ENCODE peak calls at places on chromosomes 16 and 17, in seven cellular contexts. One of them, this sample, is unnamed.
A peak's percentile ranks its signal among the peaks of the same experiment; 100 is the strongest.

GRCh38 chr16:14371778-14372431 is 258.2 kb downstream of the PARN start:
- DNase-seq in T-helper 1 cell: no peak
- DNase-seq in activated T-helper 1 cell treated with Interleukin-2 at 50 U/mL for 16 hours: no peak
- DNase-seq in activated naive CD4-positive, alpha-beta T cell: no peak
- DNase-seq in AML-193: no peak
- DNase-seq in HFFc6: no peak
- DNase-seq in NCI-H1092 treated with DMSO at 0.1 percent for 48 hours: no peak
- DNase-seq in this sample: no peak

GRCh38 chr17:67656494-67657203 is 61.1 kb upstream of the NOL11 start:
- DNase-seq in activated naive CD4-positive, alpha-beta T cell: no peak
- DNase-seq in AML-193: no peak
- DNase-seq in activated T-helper 1 cell treated with Interleukin-2 at 50 U/mL for 16 hours: no peak
- DNase-seq in NCI-H1092 treated with DMSO at 0.1 percent for 48 hours: no peak
- DNase-seq in HFFc6: no peak
- DNase-seq in T-helper 1 cell: no peak
- DNase-seq in this sample: no peak

GRCh38 chr16:52538511-52538910 is 8.4 kb downstream of the TOX3 start:
- DNase-seq in activated T-helper 1 cell treated with Interleukin-2 at 50 U/mL for 16 hours: no peak
- DNase-seq in activated naive CD4-positive, alpha-beta T cell: no peak
- DNase-seq in NCI-H1092 treated with DMSO at 0.1 percent for 48 hours: no peak
- DNase-seq in T-helper 1 cell: no peak
- DNase-seq in AML-193: no peak
- DNase-seq in HFFc6: no peak
- DNase-seq in this sample: no peak

GRCh38 chr16:82370282-82370681 is 200.3 kb upstream of the MPHOSPH6 start:
- DNase-seq in T-helper 1 cell: no peak
- DNase-seq in AML-193: no peak
- DNase-seq in activated T-helper 1 cell treated with Interleukin-2 at 50 U/mL for 16 hours: no peak
- DNase-seq in activated naive CD4-positive, alpha-beta T cell: no peak
- DNase-seq in HFFc6: no peak
- DNase-seq in NCI-H1092 treated with DMSO at 0.1 percent for 48 hours: no peak
- DNase-seq in this sample: no peak

GRCh38 chr17:50035930-50036329 is 20.0 kb upstream of the ITGA3 start:
- DNase-seq in NCI-H1092 treated with DMSO at 0.1 percent for 48 hours: no peak
- DNase-seq in T-helper 1 cell: no peak
- DNase-seq in activated naive CD4-positive, alpha-beta T cell: no peak
- DNase-seq in activated T-helper 1 cell treated with Interleukin-2 at 50 U/mL for 16 hours: no peak
- DNase-seq in AML-193: no peak
- DNase-seq in HFFc6: no peak
- DNase-seq in this sample: no peak

GRCh38 chr16:70746040-70746707 is 54.8 kb downstream of the VAC14 start:
- DNase-seq in activated T-helper 1 cell treated with Interleukin-2 at 50 U/mL for 16 hours: no peak
- DNase-seq in NCI-H1092 treated with DMSO at 0.1 percent for 48 hours: no peak
- DNase-seq in T-helper 1 cell: no peak
- DNase-seq in HFFc6: peak; percentile 82
- DNase-seq in activated naive CD4-positive, alpha-beta T cell: no peak
- DNase-seq in AML-193: no peak
- DNase-seq in this sample: no peak

GRCh38 chr16:70778901-70779309 is 22.1 kb downstream of the VAC14 start:
- DNase-seq in T-helper 1 cell: no peak
- DNase-seq in activated T-helper 1 cell treated with Interleukin-2 at 50 U/mL for 16 hours: no peak
- DNase-seq in NCI-H1092 treated with DMSO at 0.1 percent for 48 hours: peak; percentile 11
- DNase-seq in HFFc6: peak; percentile 89
- DNase-seq in activated naive CD4-positive, alpha-beta T cell: no peak
- DNase-seq in AML-193: no peak
- DNase-seq in this sample: no peak

GRCh38 chr17:58265902-58266875 is 14.5 kb downstream of the MPO start:
- DNase-seq in HFFc6: no peak
- DNase-seq in activated T-helper 1 cell treated with Interleukin-2 at 50 U/mL for 16 hours: no peak
- DNase-seq in NCI-H1092 treated with DMSO at 0.1 percent for 48 hours: no peak
- DNase-seq in activated naive CD4-positive, alpha-beta T cell: no peak
- DNase-seq in T-helper 1 cell: no peak
- DNase-seq in AML-193: no peak
- DNase-seq in this sample: no peak

GRCh38 chr17:77141846-77142449 is 1.2 kb downstream of the SEC14L1 start:
- DNase-seq in HFFc6: no peak
- DNase-seq in NCI-H1092 treated with DMSO at 0.1 percent for 48 hours: no peak
- DNase-seq in AML-193: peak; percentile 29
- DNase-seq in T-helper 1 cell: no peak
- DNase-seq in activated T-helper 1 cell treated with Interleukin-2 at 50 U/mL for 16 hours: no peak
- DNase-seq in activated naive CD4-positive, alpha-beta T cell: no peak
- DNase-seq in this sample: no peak

GRCh38 chr16:50166511-50167500 is 13.7 kb downstream of the TENT4B start:
- DNase-seq in activated naive CD4-positive, alpha-beta T cell: no peak
- DNase-seq in HFFc6: no peak
- DNase-seq in T-helper 1 cell: no peak
- DNase-seq in AML-193: no peak
- DNase-seq in activated T-helper 1 cell treated with Interleukin-2 at 50 U/mL for 16 hours: no peak
- DNase-seq in NCI-H1092 treated with DMSO at 0.1 percent for 48 hours: no peak
- DNase-seq in this sample: no peak

GRCh38 chr16:71542377-71542776 is 16.2 kb downstream of the CHST4 start:
- DNase-seq in activated T-helper 1 cell treated with Interleukin-2 at 50 U/mL for 16 hours: peak; percentile 17
- DNase-seq in AML-193: peak; percentile 20
- DNase-seq in T-helper 1 cell: peak; percentile 20
- DNase-seq in NCI-H1092 treated with DMSO at 0.1 percent for 48 hours: peak; percentile 13
- DNase-seq in activated naive CD4-positive, alpha-beta T cell: peak; percentile 12
- DNase-seq in HFFc6: no peak
- DNase-seq in this sample: peak; percentile 52

GRCh38 chr16:3999479-3999868 is 116.8 kb downstream of the ADCY9 start:
- DNase-seq in T-helper 1 cell: no peak
- DNase-seq in activated T-helper 1 cell treated with Interleukin-2 at 50 U/mL for 16 hours: no peak
- DNase-seq in activated naive CD4-positive, alpha-beta T cell: no peak
- DNase-seq in HFFc6: peak; percentile 9
- DNase-seq in NCI-H1092 treated with DMSO at 0.1 percent for 48 hours: no peak
- DNase-seq in AML-193: no peak
- DNase-seq in this sample: no peak

GRCh38 chr17:72602517-72603345 is 481.9 kb downstream of the SOX9 start:
- DNase-seq in NCI-H1092 treated with DMSO at 0.1 percent for 48 hours: no peak
- DNase-seq in activated T-helper 1 cell treated with Interleukin-2 at 50 U/mL for 16 hours: no peak
- DNase-seq in AML-193: peak; percentile 36
- DNase-seq in HFFc6: peak; percentile 67
- DNase-seq in T-helper 1 cell: no peak
- DNase-seq in activated naive CD4-positive, alpha-beta T cell: no peak
- DNase-seq in this sample: no peak

GRCh38 chr17:33287096-33287495 is 6.0 kb downstream of the ASIC2 start:
- DNase-seq in activated naive CD4-positive, alpha-beta T cell: no peak
- DNase-seq in HFFc6: no peak
- DNase-seq in T-helper 1 cell: no peak
- DNase-seq in NCI-H1092 treated with DMSO at 0.1 percent for 48 hours: no peak
- DNase-seq in activated T-helper 1 cell treated with Interleukin-2 at 50 U/mL for 16 hours: no peak
- DNase-seq in AML-193: no peak
- DNase-seq in this sample: no peak

GRCh38 chr17:79746955-79747507 is 16.3 kb downstream of the ENPP7 start:
- DNase-seq in AML-193: no peak
- DNase-seq in NCI-H1092 treated with DMSO at 0.1 percent for 48 hours: no peak
- DNase-seq in T-helper 1 cell: no peak
- DNase-seq in HFFc6: no peak
- DNase-seq in activated T-helper 1 cell treated with Interleukin-2 at 50 U/mL for 16 hours: no peak
- DNase-seq in activated naive CD4-positive, alpha-beta T cell: no peak
- DNase-seq in this sample: no peak

GRCh38 chr16:8677481-8677880 is 3.1 kb downstream of the ABAT start:
- DNase-seq in AML-193: no peak
- DNase-seq in NCI-H1092 treated with DMSO at 0.1 percent for 48 hours: no peak
- DNase-seq in T-helper 1 cell: no peak
- DNase-seq in activated naive CD4-positive, alpha-beta T cell: no peak
- DNase-seq in HFFc6: peak; percentile 9
- DNase-seq in activated T-helper 1 cell treated with Interleukin-2 at 50 U/mL for 16 hours: no peak
- DNase-seq in this sample: no peak

GRCh38 chr16:88298166-88298881 is 84.4 kb upstream of the ZNF469 start:
- DNase-seq in activated T-helper 1 cell treated with Interleukin-2 at 50 U/mL for 16 hours: no peak
- DNase-seq in AML-193: no peak
- DNase-seq in HFFc6: peak; percentile 32
- DNase-seq in T-helper 1 cell: no peak
- DNase-seq in NCI-H1092 treated with DMSO at 0.1 percent for 48 hours: no peak
- DNase-seq in activated naive CD4-positive, alpha-beta T cell: no peak
- DNase-seq in this sample: no peak

GRCh38 chr17:77492446-77493237 is 351.9 kb downstream of the SEC14L1 start:
- DNase-seq in activated naive CD4-positive, alpha-beta T cell: no peak
- DNase-seq in activated T-helper 1 cell treated with Interleukin-2 at 50 U/mL for 16 hours: no peak
- DNase-seq in NCI-H1092 treated with DMSO at 0.1 percent for 48 hours: no peak
- DNase-seq in T-helper 1 cell: no peak
- DNase-seq in AML-193: no peak
- DNase-seq in HFFc6: no peak
- DNase-seq in this sample: no peak

GRCh38 chr16:87327798-87328495 is 10.8 kb upstream of the C16orf95 start:
- DNase-seq in HFFc6: no peak
- DNase-seq in AML-193: no peak
- DNase-seq in activated T-helper 1 cell treated with Interleukin-2 at 50 U/mL for 16 hours: no peak
- DNase-seq in activated naive CD4-positive, alpha-beta T cell: no peak
- DNase-seq in T-helper 1 cell: no peak
- DNase-seq in NCI-H1092 treated with DMSO at 0.1 percent for 48 hours: no peak
- DNase-seq in this sample: no peak

GRCh38 chr16:15897834-15898254 is 9.4 kb upstream of the CEP20 start:
- DNase-seq in NCI-H1092 treated with DMSO at 0.1 percent for 48 hours: no peak
- DNase-seq in activated naive CD4-positive, alpha-beta T cell: no peak
- DNase-seq in activated T-helper 1 cell treated with Interleukin-2 at 50 U/mL for 16 hours: no peak
- DNase-seq in HFFc6: peak; percentile 25
- DNase-seq in AML-193: no peak
- DNase-seq in T-helper 1 cell: no peak
- DNase-seq in this sample: no peak

GRCh38 chr17:20206591-20206990 is 197.4 kb downstream of the SPECC1 start:
- DNase-seq in AML-193: no peak
- DNase-seq in activated T-helper 1 cell treated with Interleukin-2 at 50 U/mL for 16 hours: no peak
- DNase-seq in HFFc6: peak; percentile 26
- DNase-seq in T-helper 1 cell: no peak
- DNase-seq in activated naive CD4-positive, alpha-beta T cell: no peak
- DNase-seq in NCI-H1092 treated with DMSO at 0.1 percent for 48 hours: no peak
- DNase-seq in this sample: no peak

GRCh38 chr17:18258356-18259038 is at the start of gene FLII:
- DNase-seq in activated naive CD4-positive, alpha-beta T cell: peak; percentile 40
- DNase-seq in NCI-H1092 treated with DMSO at 0.1 percent for 48 hours: no peak
- DNase-seq in HFFc6: no peak
- DNase-seq in activated T-helper 1 cell treated with Interleukin-2 at 50 U/mL for 16 hours: peak; percentile 34
- DNase-seq in AML-193: peak; percentile 3
- DNase-seq in T-helper 1 cell: peak; percentile 59
- DNase-seq in this sample: peak; percentile 63

GRCh38 chr17:77107506-77108433 is 33.0 kb upstream of the SEC14L1 start:
- DNase-seq in AML-193: no peak
- DNase-seq in NCI-H1092 treated with DMSO at 0.1 percent for 48 hours: no peak
- DNase-seq in HFFc6: peak; percentile 33
- DNase-seq in activated T-helper 1 cell treated with Interleukin-2 at 50 U/mL for 16 hours: no peak
- DNase-seq in activated naive CD4-positive, alpha-beta T cell: no peak
- DNase-seq in T-helper 1 cell: no peak
- DNase-seq in this sample: peak; percentile 73

GRCh38 chr17:57874434-57875108 is 24.7 kb upstream of the MRPS23 start:
- DNase-seq in activated naive CD4-positive, alpha-beta T cell: no peak
- DNase-seq in NCI-H1092 treated with DMSO at 0.1 percent for 48 hours: no peak
- DNase-seq in AML-193: peak; percentile 64
- DNase-seq in T-helper 1 cell: no peak
- DNase-seq in HFFc6: peak; percentile 94
- DNase-seq in activated T-helper 1 cell treated with Interleukin-2 at 50 U/mL for 16 hours: no peak
- DNase-seq in this sample: no peak

GRCh38 chr16:88782454-88783390 is 2.3 kb downstream of the PIEZO1 start:
- DNase-seq in activated T-helper 1 cell treated with Interleukin-2 at 50 U/mL for 16 hours: no peak
- DNase-seq in NCI-H1092 treated with DMSO at 0.1 percent for 48 hours: no peak
- DNase-seq in HFFc6: peak; percentile 79
- DNase-seq in T-helper 1 cell: peak; percentile 41
- DNase-seq in AML-193: no peak
- DNase-seq in activated naive CD4-positive, alpha-beta T cell: no peak
- DNase-seq in this sample: no peak

This sample was measured in memory B cell.